ENCODE peak calls at places on chromosomes 11 and 22, in eight cellular contexts. B is cardiac muscle cell, I is EL, K is ELR, Y is kidney tubule cell, H is GM18507, O is dorsolateral prefrontal cortex, G is Kasumi-1. J is an unnamed sample.

GRCh38 chr11:12390258-12390657 is 12.9 kb downstream of the PARVA start:
- DNase-seq in K (no peak), G (no peak), O (no peak), Y (no peak), B (no peak), I (no peak), H (no peak), J (no peak)

GRCh38 chr22:40107244-40107643 is 70.5 kb upstream of the TNRC6B start:
- DNase-seq in H (peak), I (peak), K (peak), B (no peak), O (no peak), G (no peak), Y (no peak), J (no peak)

GRCh38 chr11:60360621-60361020 is 17.7 kb upstream of the MS4A7 start:
- DNase-seq in H (no peak), O (no peak), K (no peak), I (no peak), G (no peak), B (no peak), Y (no peak), J (no peak)

GRCh38 chr22:42721045-42721434 is 370 bp upstream of the A4GALT start:
- DNase-seq in B (peak), Y (no peak), K (peak), O (no peak), G (no peak), I (peak), H (no peak), J (no peak)

GRCh38 chr11:9759519-9760179 is 95.8 kb downstream of the SWAP70 start:
- DNase-seq in K (peak), O (peak), G (peak), I (peak), B (peak), Y (peak), H (peak), J (peak)

GRCh38 chr11:8709002-8709672 is 26.5 kb downstream of the RPL27A start:
- DNase-seq in G (no peak), B (peak), K (no peak), H (no peak), Y (no peak), O (no peak), I (peak), J (no peak)

GRCh38 chr11:107719062-107719461 is 7.2 kb upstream of the SLN start:
- DNase-seq in Y (peak), G (no peak), H (no peak), I (no peak), B (no peak), O (no peak), K (no peak), J (peak)

GRCh38 chr11:17506942-17507341 is 30.3 kb upstream of the ABCC8 start:
- DNase-seq in H (no peak), O (no peak), K (no peak), I (no peak), Y (peak), B (no peak), G (no peak), J (no peak)

GRCh38 chr11:107040447-107041444 is 22.5 kb upstream of the GUCY1A2 start:
- DNase-seq in O (no peak), B (peak), Y (peak), I (peak), K (peak), G (peak), H (no peak), J (no peak)

GRCh38 chr11:35811783-35812182 is 132.1 kb upstream of the LDLRAD3 start:
- DNase-seq in I (no peak), H (no peak), O (no peak), B (no peak), Y (no peak), K (no peak), G (peak), J (no peak)

GRCh38 chr11:132704796-132705375 is 827.4 kb downstream of the OPCML start:
- DNase-seq in I (no peak), H (no peak), O (no peak), K (no peak), Y (peak), B (no peak), G (no peak), J (no peak)

GRCh38 chr22:29503811-29504372 is 23.9 kb downstream of the NEFH start:
- DNase-seq in O (no peak), G (peak), H (no peak), K (peak), B (peak), I (peak), Y (peak), J (no peak)

GRCh38 chr11:65121447-65121864 is 478 bp downstream of the FAU start:
- DNase-seq in H (no peak), G (no peak), Y (peak), K (peak), I (no peak), O (no peak), B (no peak), J (peak)

GRCh38 chr22:27880778-27881394 is 38.2 kb downstream of the PITPNB start:
- DNase-seq in O (no peak), H (no peak), G (peak), B (peak), K (peak), I (peak), Y (peak), J (peak)

GRCh38 chr22:50440544-50441249 is 34.1 kb downstream of the SBF1 start:
- DNase-seq in Y (no peak), B (no peak), I (no peak), H (no peak), O (no peak), G (no peak), K (no peak), J (no peak)

GRCh38 chr22:48888466-48889208 is 939.0 kb downstream of the BRD1 start:
- DNase-seq in O (no peak), H (no peak), K (no peak), B (no peak), I (no peak), G (no peak), Y (no peak), J (no peak)

GRCh38 chr11:47552086-47552580 is 799 bp downstream of the CELF1 start:
- DNase-seq in I (peak), G (peak), B (peak), O (no peak), H (no peak), K (peak), Y (peak), J (peak)

GRCh38 chr11:27227744-27228143 is 135.3 kb downstream of the CCDC34 start:
- DNase-seq in Y (no peak), H (no peak), G (no peak), O (no peak), K (no peak), B (no peak), I (no peak), J (peak)

GRCh38 chr11:45920531-45921477 is 1.7 kb upstream of the LARGE2 start:
- DNase-seq in K (no peak), I (no peak), B (no peak), H (no peak), G (no peak), Y (no peak), O (peak), J (no peak)

GRCh38 chr11:94245121-94245520 is 59.3 kb upstream of the IZUMO1R start:
- DNase-seq in O (no peak), H (no peak), I (no peak), B (no peak), K (no peak), Y (peak), G (no peak), J (no peak)

GRCh38 chr11:1942541-1943260 is 4.4 kb upstream of the MRPL23 start:
- DNase-seq in G (no peak), Y (no peak), O (no peak), I (no peak), B (no peak), H (no peak), K (no peak), J (no peak)

GRCh38 chr11:69343401-69344321 is 49.7 kb downstream of the MYEOV start:
- DNase-seq in O (no peak), Y (no peak), B (no peak), K (no peak), G (no peak), I (no peak), H (no peak), J (no peak)

GRCh38 chr11:34614334-34615113 is 6.4 kb upstream of the EHF start:
- DNase-seq in O (no peak), G (peak), Y (no peak), B (peak), H (no peak), K (no peak), I (no peak), J (no peak)

GRCh38 chr11:75445315-75445953 is 12.4 kb upstream of the KLHL35 start:
- DNase-seq in B (peak), O (peak), G (peak), I (peak), Y (peak), K (peak), H (peak), J (peak)

GRCh38 chr22:50340157-50340879 is 2.8 kb upstream of the PPP6R2 start:
- DNase-seq in K (peak), G (no peak), I (peak), B (peak), Y (no peak), H (no peak), O (no peak), J (peak)

GRCh38 chr11:95788921-95789505 is 569 bp downstream of the FAM76B start:
- DNase-seq in O (no peak), K (peak), H (no peak), Y (no peak), G (peak), I (peak), B (peak), J (peak)

GRCh38 chr11:68273056-68273738 is 1.4 kb upstream of the C11orf24 start:
- DNase-seq in G (no peak), Y (no peak), I (no peak), H (no peak), K (no peak), O (no peak), B (no peak), J (no peak)

GRCh38 chr11:120655589-120655988 is 144.0 kb downstream of the GRIK4 start:
- DNase-seq in Y (no peak), I (no peak), K (no peak), O (no peak), B (no peak), G (no peak), H (no peak), J (no peak)